ENCODE peak calls at places on chromosomes 1 and 21, in nine cellular contexts. K is breast epithelium, Y is right lobe of liver, V is tibial nerve, S is uterus, F is heart left ventricle, A is body of pancreas, H is sigmoid colon, R is A549. D is an unnamed sample.

GRCh38 chr1:31216016-31216415 is 23.7 kb downstream of the NKAIN1 start:
- DNase-seq in K (peak; percentile 37), Y (peak; percentile 43), V (peak; percentile 9), S (peak; percentile 58), F (peak; percentile 87), A (peak; percentile 65), H (no peak), R (no peak), D (no peak)

GRCh38 chr21:32096411-32096810 is 182.4 kb downstream of the MIS18A start:
- DNase-seq in K (no peak), Y (no peak), V (no peak), S (no peak), F (peak; percentile 38), A (no peak), H (no peak), R (peak; percentile 10), D (peak; percentile 30)

GRCh38 chr1:200473698-200474371 is 64.0 kb upstream of the ZNF281 start:
- DNase-seq in K (no peak), Y (no peak), V (no peak), S (no peak), F (no peak), A (no peak), H (no peak), R (no peak), D (no peak)

GRCh38 chr1:13540871-13541270 is 27.1 kb upstream of the LRRC38 start:
- DNase-seq in K (peak; percentile 64), Y (no peak), V (no peak), S (no peak), F (peak; percentile 88), A (no peak), H (peak; percentile 83), R (no peak), D (no peak)

GRCh38 chr1:235832011-235832410 is 34.7 kb downstream of the LYST start:
- DNase-seq in K (no peak), Y (no peak), V (no peak), S (no peak), F (no peak), A (no peak), H (no peak), R (no peak), D (no peak)

GRCh38 chr1:96524100-96524499 is 197.5 kb upstream of the PTBP2 start:
- DNase-seq in K (no peak), Y (no peak), V (no peak), S (no peak), F (no peak), A (no peak), H (no peak), R (no peak), D (no peak)

GRCh38 chr1:34796990-34797389 is 4.2 kb downstream of the GJA4 start:
- DNase-seq in K (no peak), Y (no peak), V (no peak), S (no peak), F (no peak), A (no peak), H (no peak), R (no peak), D (no peak)

GRCh38 chr1:214791961-214792360 is 189.0 kb downstream of the CENPF start:
- DNase-seq in K (no peak), Y (no peak), V (no peak), S (no peak), F (no peak), A (no peak), H (no peak), R (no peak), D (no peak)

GRCh38 chr1:165841582-165842362 is 14.4 kb downstream of the UCK2 start:
- DNase-seq in K (no peak), Y (no peak), V (no peak), S (no peak), F (no peak), A (no peak), H (no peak), R (no peak), D (peak; percentile 42)

GRCh38 chr1:154624756-154625643 is 17.0 kb upstream of the ADAR start:
- DNase-seq in K (no peak), Y (no peak), V (no peak), S (no peak), F (no peak), A (no peak), H (no peak), R (no peak), D (no peak)

GRCh38 chr1:63557365-63557987 is 34.2 kb downstream of the EFCAB7 start:
- DNase-seq in K (no peak), Y (no peak), V (no peak), S (no peak), F (no peak), A (peak; percentile 34), H (no peak), R (no peak), D (peak; percentile 48)

GRCh38 chr1:228798548-228798947 is 63.3 kb downstream of the RHOU start:
- DNase-seq in K (no peak), Y (no peak), V (no peak), S (no peak), F (no peak), A (no peak), H (peak; percentile 90), R (no peak), D (no peak)

GRCh38 chr1:222697203-222697602 is 15.1 kb downstream of the AIDA start:
- DNase-seq in K (no peak), Y (no peak), V (no peak), S (no peak), F (no peak), A (no peak), H (no peak), R (no peak), D (no peak)

GRCh38 chr1:222696741-222697140 is 15.6 kb downstream of the AIDA start:
- DNase-seq in K (no peak), Y (no peak), V (no peak), S (no peak), F (no peak), A (no peak), H (no peak), R (no peak), D (no peak)

GRCh38 chr1:222697858-222698257 is 14.4 kb downstream of the AIDA start:
- DNase-seq in K (no peak), Y (no peak), V (no peak), S (no peak), F (no peak), A (no peak), H (no peak), R (no peak), D (no peak)

DNA sequence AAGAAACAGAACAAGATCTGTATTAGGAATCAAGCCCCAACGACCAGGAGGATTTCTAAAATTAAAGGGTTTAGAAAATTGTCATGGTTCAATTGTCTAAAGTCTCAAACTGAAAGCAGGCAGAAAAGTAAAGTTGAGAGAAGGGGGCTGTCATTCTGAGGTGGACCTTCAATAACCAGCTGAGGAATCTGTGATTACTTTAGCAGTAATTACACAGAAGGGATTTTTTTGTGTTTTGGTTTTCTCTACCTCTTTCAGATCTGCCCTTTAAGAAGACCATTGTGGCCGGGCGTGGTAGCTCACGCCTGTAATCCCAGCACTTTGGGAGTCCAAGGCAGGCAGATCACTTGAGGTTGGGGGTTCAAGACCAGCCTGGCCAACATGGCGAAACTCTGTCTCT is 17.4 kb downstream of the AIDA start:
- DNase-seq in K (no peak), Y (no peak), V (no peak), S (no peak), F (no peak), A (no peak), H (no peak), R (no peak), D (no peak)
- TF ChIP-seq POLR2A in K (no peak), Y (no peak), V (no peak), S (no peak), F (no peak), A (no peak), H (no peak), R (no peak), D (no peak)

GRCh38 chr1:25427696-25428095 is 3.0 kb upstream of the MACO1 start:
- DNase-seq in K (no peak), Y (no peak), V (no peak), S (no peak), F (no peak), A (peak; percentile 47), H (no peak), R (no peak), D (peak; percentile 36)
- TF ChIP-seq POLR2A in K (no peak), Y (no peak), V (no peak), S (no peak), F (no peak), A (no peak), H (no peak), R (no peak), D (no peak)

DNA sequence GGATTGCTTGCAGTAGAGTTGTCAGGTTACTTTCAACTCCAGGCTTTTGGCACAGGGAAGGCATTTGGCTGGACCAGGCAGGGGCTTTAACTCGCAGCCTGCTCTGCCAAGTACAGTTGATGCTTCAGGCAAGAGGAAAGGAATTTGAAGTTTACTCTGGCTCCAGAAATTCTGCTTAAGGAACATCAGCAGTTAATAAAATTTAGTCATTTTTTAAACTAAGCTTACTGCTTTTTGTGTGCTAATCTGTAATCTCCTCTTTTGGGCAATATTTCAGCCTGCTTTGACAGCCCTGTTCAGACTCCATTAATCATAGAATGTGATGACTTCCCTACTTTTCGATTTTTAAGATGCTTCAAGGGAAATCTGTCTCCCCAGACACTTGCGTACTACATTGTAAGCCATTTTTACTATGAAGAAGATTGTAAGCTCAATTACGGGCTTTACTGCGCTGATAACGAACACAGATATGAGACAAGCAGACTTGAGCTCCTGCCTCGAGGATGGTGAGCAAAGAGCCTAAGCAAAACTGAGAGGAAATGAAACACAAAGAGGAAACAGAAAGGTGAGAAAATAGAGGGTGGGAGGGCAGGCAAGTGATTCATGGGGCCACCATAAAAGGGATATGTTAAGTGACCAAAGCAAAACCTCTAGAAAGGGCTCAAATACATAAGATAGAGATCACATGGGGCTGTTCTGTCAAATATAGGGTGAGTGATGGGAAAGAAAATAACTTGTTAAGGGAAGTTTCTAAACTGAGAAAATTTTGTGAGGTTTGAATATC is 76.6 kb upstream of the VAV3 start:
- DNase-seq in K (peak; percentile 84), Y (no peak), V (no peak), S (no peak), F (no peak), A (no peak), H (no peak), R (no peak), D (no peak)
- TF ChIP-seq POLR2A in K (no peak), Y (no peak), V (no peak), S (no peak), F (no peak), A (no peak), H (no peak), R (no peak), D (no peak)

DNA sequence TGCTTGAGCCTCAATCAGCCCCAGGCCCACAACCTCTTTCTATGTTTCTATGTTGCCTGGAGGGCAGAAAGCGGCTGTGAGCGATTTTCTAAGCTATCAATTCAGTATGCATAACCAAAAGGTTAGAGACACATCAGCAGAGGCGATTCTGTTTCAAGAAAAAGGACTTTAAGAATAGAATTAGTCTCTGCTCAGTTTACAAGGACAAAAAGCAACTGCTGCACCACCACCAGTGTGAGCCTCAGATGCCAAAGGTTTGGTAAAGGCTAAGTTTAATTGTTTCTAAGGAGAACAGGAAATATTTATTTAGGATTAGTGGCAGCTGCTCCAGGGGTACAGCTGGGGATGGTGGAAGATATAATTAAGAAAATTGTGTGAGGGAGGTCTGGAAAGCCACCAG is 36.0 kb downstream of the ZC3H11B start:
- DNase-seq in K (no peak), Y (no peak), V (no peak), S (no peak), F (no peak), A (no peak), H (no peak), R (no peak), D (no peak)
- TF ChIP-seq POLR2A in K (no peak), Y (no peak), V (no peak), S (no peak), F (no peak), A (no peak), H (no peak), R (no peak), D (no peak)

GRCh38 chr1:29121951-29122661 is 1.6 kb downstream of the TMEM200B start:
- DNase-seq in K (no peak), Y (no peak), V (no peak), S (peak; percentile 72), F (no peak), A (no peak), H (peak; percentile 86), R (no peak), D (peak; percentile 71)
- TF ChIP-seq POLR2A in K (no peak), Y (no peak), V (no peak), S (no peak), F (no peak), A (no peak), H (no peak), R (no peak), D (no peak)

D was measured in erythroblast.